ENCODE peak calls at places on chromosomes 4 and X, in five cellular contexts. U is upper lobe of left lung, B is GM06990, W is HCT116, Y is RWPE1. O is an unnamed sample.

GRCh38 chrX:43707812-43708548 is 51.9 kb downstream of the MAOA start:
- DNase-seq in U (peak), B (no peak), W (no peak), Y (no peak), O (no peak)

GRCh38 chrX:39492495-39493162 is 605.1 kb downstream of the BCOR start:
- DNase-seq in U (no peak), B (no peak), W (no peak), Y (no peak), O (no peak)

GRCh38 chr4:19583827-19584569 is 667.7 kb upstream of the SLIT2 start:
- DNase-seq in U (no peak), B (no peak), W (no peak), Y (no peak), O (no peak)

GRCh38 chr4:101022151-101023024 is 324.9 kb downstream of the PPP3CA start:
- DNase-seq in U (no peak), B (no peak), W (no peak), Y (no peak), O (no peak)

GRCh38 chr4:24809376-24809775 is 14.0 kb downstream of the SOD3 start:
- DNase-seq in U (no peak), B (no peak), W (no peak), Y (no peak), O (no peak)

GRCh38 chrX:275967-276587 is 5.1 kb upstream of the PLCXD1 start:
- DNase-seq in U (peak), B (no peak), W (peak), Y (peak), O (peak)

GRCh38 chr4:1718095-1718850 is 2.9 kb downstream of the TMEM129 start:
- DNase-seq in U (no peak), B (no peak), W (no peak), Y (no peak), O (no peak)

GRCh38 chr4:26105815-26106699 is 192.0 kb downstream of the SMIM20 start:
- DNase-seq in U (no peak), B (no peak), W (peak), Y (peak), O (no peak)

GRCh38 chr4:181202249-181202648 is 1041.0 kb upstream of the TENM3 start:
- DNase-seq in U (no peak), B (no peak), W (no peak), Y (no peak), O (no peak)

GRCh38 chr4:44319129-44319528 is 129.5 kb downstream of the KCTD8 start:
- DNase-seq in U (no peak), B (no peak), W (no peak), Y (no peak), O (no peak)

GRCh38 chrX:118864063-118864630 is 40.5 kb downstream of the ZCCHC12 start:
- DNase-seq in U (no peak), B (no peak), W (no peak), Y (no peak), O (no peak)

GRCh38 chr4:147760695-147761094 is 28.8 kb downstream of the ARHGAP10 start:
- DNase-seq in U (peak), B (no peak), W (no peak), Y (no peak), O (no peak)

GRCh38 chr4:157217708-157218107 is 2.8 kb upstream of the GRIA2 start:
- DNase-seq in U (no peak), B (no peak), W (peak), Y (no peak), O (no peak)

GRCh38 chrX:46254623-46255022 is 290.6 kb downstream of the ZNF674 start:
- DNase-seq in U (no peak), B (no peak), W (no peak), Y (no peak), O (no peak)

GRCh38 chrX:100928660-100929613 is at the start of gene XKRX:
- DNase-seq in U (peak), B (peak), W (peak), Y (peak), O (peak)

GRCh38 chr4:139554726-139555072 is 1.3 kb downstream of the SETD7 start:
- DNase-seq in U (no peak), B (no peak), W (no peak), Y (no peak), O (no peak)

GRCh38 chrX:72130156-72130761 is 1.5 kb downstream of the RTL5 start:
- DNase-seq in U (no peak), B (no peak), W (no peak), Y (no peak), O (no peak)

GRCh38 chr4:184361443-184361842 is 112.9 kb downstream of the IRF2 start:
- DNase-seq in U (no peak), B (no peak), W (no peak), Y (no peak), O (no peak)

GRCh38 chr4:163748474-163748873 is 254.0 kb downstream of the TMA16 start:
- DNase-seq in U (no peak), B (no peak), W (no peak), Y (peak), O (no peak)

GRCh38 chr4:120692964-120693363 is 229.6 kb downstream of the PRDM5 start:
- DNase-seq in U (no peak), B (no peak), W (peak), Y (peak), O (no peak)

GRCh38 chr4:154807042-154807630 is 26.1 kb downstream of the RBM46 start:
- DNase-seq in U (no peak), B (peak), W (peak), Y (peak), O (no peak)

GRCh38 chrX:103554687-103555417 is 30.5 kb upstream of the TCEAL4 start:
- DNase-seq in U (peak), B (peak), W (no peak), Y (no peak), O (peak)

GRCh38 chr4:105548483-105548882 is 3.9 kb upstream of the ARHGEF38 start:
- DNase-seq in U (no peak), B (no peak), W (no peak), Y (peak), O (no peak)

GRCh38 chr4:180960758-180961401 is 1282.3 kb upstream of the TENM3 start:
- DNase-seq in U (no peak), B (no peak), W (no peak), Y (no peak), O (no peak)

GRCh38 chrX:40090050-40090804 is 7.5 kb downstream of the BCOR start:
- DNase-seq in U (peak), B (no peak), W (no peak), Y (no peak), O (no peak)

GRCh38 chr4:95761441-95761840 is 78.5 kb upstream of the PDHA2 start:
- DNase-seq in U (no peak), B (no peak), W (peak), Y (peak), O (no peak)

GRCh38 chrX:150324035-150324728 is 38.9 kb upstream of the MAMLD1 start:
- DNase-seq in U (no peak), B (no peak), W (peak), Y (peak), O (no peak)

GRCh38 chrX:72276478-72276953 is 532 bp downstream of the RPS4X start:
- DNase-seq in U (no peak), B (no peak), W (no peak), Y (no peak), O (no peak)

GRCh38 chr4:38078590-38079381 is 118.6 kb downstream of the PTTG2 start:
- DNase-seq in U (no peak), B (no peak), W (no peak), Y (peak), O (no peak)

GRCh38 chrX:153064061-153064460 is 7.8 kb downstream of the PNMA3 start:
- DNase-seq in U (no peak), B (no peak), W (no peak), Y (no peak), O (no peak)

GRCh38 chrX:150499240-150499639 is 69.2 kb upstream of the MTM1 start:
- DNase-seq in U (no peak), B (no peak), W (no peak), Y (no peak), O (no peak)

GRCh38 chr4:48739560-48740019 is 40.5 kb downstream of the FRYL start:
- DNase-seq in U (no peak), B (no peak), W (no peak), Y (no peak), O (no peak)

GRCh38 chr4:87029356-87029755 is 94.5 kb downstream of the AFF1 start:
- DNase-seq in U (no peak), B (no peak), W (no peak), Y (no peak), O (no peak)

GRCh38 chr4:26175016-26175786 is 145.6 kb upstream of the RBPJ start:
- DNase-seq in U (no peak), B (peak), W (no peak), Y (no peak), O (no peak)

GRCh38 chrX:257681-258289 is 23.4 kb upstream of the PLCXD1 start:
- DNase-seq in U (no peak), B (no peak), W (no peak), Y (no peak), O (no peak)

GRCh38 chrX:66408507-66408906 is 230.4 kb downstream of the EDA2R start:
- DNase-seq in U (no peak), B (no peak), W (no peak), Y (no peak), O (no peak)

GRCh38 chr4:25890653-25891485 is 23.2 kb upstream of the SMIM20 start:
- DNase-seq in U (no peak), B (no peak), W (no peak), Y (no peak), O (no peak)

GRCh38 chrX:123764967-123765871 is 32.4 kb upstream of the THOC2 start:
- DNase-seq in U (peak), B (peak), W (peak), Y (peak), O (peak)

DNA sequence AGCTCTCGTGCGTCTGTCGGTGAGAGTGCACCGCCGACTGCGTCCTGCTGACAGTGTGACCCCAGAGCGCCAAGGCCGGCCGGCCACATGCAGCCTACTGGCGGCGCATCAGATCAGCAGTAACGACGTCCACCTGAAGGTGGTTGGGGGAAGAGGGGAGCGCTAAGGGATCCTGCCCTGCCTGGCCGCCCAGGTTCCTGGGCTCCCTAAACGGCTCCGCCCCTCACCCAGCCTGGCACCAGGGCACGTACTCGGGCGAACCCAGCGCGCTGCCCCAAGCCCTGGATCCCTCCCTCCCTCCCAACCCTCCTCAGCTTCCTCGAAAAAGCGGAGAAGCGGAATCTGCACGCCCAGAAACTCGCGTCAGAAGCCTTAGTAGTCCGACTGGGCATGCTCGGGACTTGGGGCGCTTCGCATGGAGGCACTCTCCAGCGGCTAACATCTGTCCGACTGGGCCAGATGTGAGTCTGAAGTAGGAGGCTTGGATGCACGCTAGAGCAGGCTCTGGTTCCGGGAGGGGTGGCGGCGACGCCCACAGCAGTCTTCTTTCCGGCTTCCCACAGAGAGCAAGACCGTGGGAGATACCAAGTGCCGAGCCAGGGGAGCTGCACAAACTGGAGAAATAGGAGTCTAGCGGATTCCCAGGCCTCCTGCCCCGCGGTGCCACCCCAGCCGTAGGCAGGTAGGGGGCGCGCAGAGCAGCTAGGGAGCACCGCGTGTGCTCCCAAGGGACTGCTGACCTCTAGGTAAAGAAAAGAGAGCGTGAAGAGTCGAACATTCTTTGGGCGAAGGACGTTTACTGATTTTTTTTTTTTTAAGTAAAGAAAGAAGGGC is 114.4 kb upstream of the TEX13C start:
- DNase-seq in U (no peak), B (no peak), W (no peak), Y (peak), O (no peak)
- TF ChIP-seq CTCF in U (no peak), B (no peak), W (no peak), Y (peak), O (no peak)

GRCh38 chrX:108165349-108166111 is 74.0 kb downstream of the ATG4A start:
- DNase-seq in U (no peak), B (no peak), W (peak), Y (peak), O (no peak)
- TF ChIP-seq CTCF in U (no peak), B (peak), W (peak), Y (no peak), O (no peak)

GRCh38 chr4:153466637-153467153 is 535 bp downstream of the TMEM131L start:
- DNase-seq in U (no peak), B (no peak), W (no peak), Y (peak), O (peak)

GRCh38 chr4:153465922-153466636 is at the start of gene TMEM131L:
- DNase-seq in U (peak), B (peak), W (peak), Y (peak), O (peak)

GRCh38 chr4:153468587-153468986 is 2.4 kb downstream of the TMEM131L start:
- DNase-seq in U (no peak), B (peak), W (no peak), Y (no peak), O (no peak)

GRCh38 chr4:153467154-153467896 is 1.2 kb downstream of the TMEM131L start:
- DNase-seq in U (peak), B (peak), W (peak), Y (peak), O (peak)

DNA sequence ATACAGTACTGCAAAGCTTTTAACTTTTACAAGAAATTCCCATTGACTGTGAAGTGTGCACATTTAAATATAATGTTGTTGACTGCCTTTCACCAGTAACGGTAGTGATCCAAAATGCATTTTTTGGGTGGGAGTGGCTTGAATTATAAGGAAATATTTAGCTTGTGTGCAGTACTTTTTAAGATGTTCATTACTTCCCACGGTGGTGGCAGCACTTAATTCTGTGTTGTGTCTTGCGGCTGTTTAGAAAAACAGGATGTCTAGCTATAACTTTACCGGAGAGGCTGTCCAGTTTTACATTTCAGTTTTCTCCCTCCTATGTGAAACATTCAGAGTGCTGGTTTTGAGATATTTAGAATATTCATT is 1.7 kb downstream of the TMEM131L start:
- DNase-seq in U (no peak), B (no peak), W (no peak), Y (no peak), O (no peak)
- TF ChIP-seq CTCF in U (no peak), B (peak), W (no peak), Y (no peak), O (no peak)

DNA sequence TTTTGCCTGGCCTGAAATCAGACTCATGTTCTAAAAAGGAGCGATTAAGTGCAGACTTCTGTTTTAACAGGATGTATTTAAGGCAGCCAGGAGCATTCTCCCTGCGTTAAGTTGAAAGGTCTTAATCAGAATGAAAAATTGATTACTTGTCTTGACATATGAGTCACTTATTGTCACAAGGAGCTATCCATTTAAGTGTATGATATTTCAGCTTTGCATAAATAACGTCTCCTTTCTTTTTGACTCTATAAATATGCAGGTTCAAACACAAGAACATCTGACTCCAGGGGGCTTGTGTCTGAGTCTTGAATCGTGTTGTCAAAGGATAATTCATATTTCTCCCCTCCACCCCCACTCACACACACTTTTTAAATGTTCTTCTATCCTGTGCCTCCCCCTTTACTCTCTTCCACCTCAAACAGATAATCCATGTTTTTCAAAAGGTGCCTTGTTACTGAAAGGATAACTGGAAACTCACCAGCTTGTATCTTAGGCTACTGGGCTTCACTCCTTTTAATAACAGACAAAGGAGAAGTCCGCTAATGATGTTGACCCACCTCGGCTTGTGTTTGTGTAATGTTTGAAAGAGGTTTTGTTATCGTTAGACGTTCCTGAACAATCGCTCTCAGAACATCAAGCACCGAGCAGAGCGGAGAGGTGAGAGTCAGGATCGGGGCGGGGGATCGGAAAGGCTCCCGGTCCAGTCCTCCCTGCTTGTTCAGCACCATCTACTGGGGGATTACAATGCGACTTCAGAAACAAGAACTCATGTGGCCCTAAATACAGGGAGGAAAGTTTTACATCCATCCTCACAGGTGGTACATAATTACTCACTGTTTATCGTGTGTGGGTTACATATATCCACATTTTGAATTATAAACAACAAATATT is 107.5 kb upstream of the RPL34 start:
- DNase-seq in U (peak), B (no peak), W (no peak), Y (peak), O (no peak)
- TF ChIP-seq CTCF in U (no peak), B (peak), W (no peak), Y (peak), O (no peak)

GRCh38 chrX:96183843-96184242 is 500.8 kb upstream of the DIAPH2 start:
- DNase-seq in U (no peak), B (no peak), W (no peak), Y (no peak), O (no peak)
- TF ChIP-seq CTCF in U (no peak), B (peak), W (no peak), Y (no peak), O (no peak)

GRCh38 chrX:53279296-53280237 is 1.8 kb downstream of the IQSEC2 start:
- DNase-seq in U (no peak), B (no peak), W (no peak), Y (no peak), O (no peak)
- TF ChIP-seq CTCF in U (no peak), B (peak), W (peak), Y (no peak), O (no peak)

GRCh38 chr4:102343964-102344519 is 1.2 kb downstream of the SLC39A8 start:
- DNase-seq in U (no peak), B (peak), W (peak), Y (peak), O (no peak)

GRCh38 chr4:102344955-102345794 is at the start of gene SLC39A8:
- DNase-seq in U (peak), B (peak), W (peak), Y (peak), O (peak)

GRCh38 chr4:102344520-102344954 is 745 bp downstream of the SLC39A8 start:
- DNase-seq in U (peak), B (peak), W (peak), Y (peak), O (peak)

GRCh38 chr4:102348701-102349100 is 3.4 kb upstream of the SLC39A8 start:
- DNase-seq in U (no peak), B (no peak), W (no peak), Y (no peak), O (no peak)

DNA sequence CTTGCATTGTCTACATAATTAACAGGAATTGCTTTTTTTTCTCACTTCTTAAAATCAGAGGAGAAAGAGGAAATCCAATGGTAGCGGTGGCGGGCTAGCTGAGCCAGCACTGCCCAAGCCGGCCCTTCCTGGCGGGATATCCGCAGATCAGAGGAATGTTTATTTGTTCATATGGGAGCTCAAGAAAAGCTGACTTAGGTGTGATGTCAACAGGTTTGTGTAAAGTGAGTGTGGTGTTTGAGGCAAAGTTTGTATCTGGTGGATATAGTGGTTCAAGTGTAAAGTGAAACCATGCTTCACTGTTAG is 466 bp upstream of the SLC39A8 start:
- DNase-seq in U (no peak), B (no peak), W (no peak), Y (no peak), O (no peak)
- TF ChIP-seq CTCF in U (no peak), B (no peak), W (no peak), Y (peak), O (no peak)

DNA sequence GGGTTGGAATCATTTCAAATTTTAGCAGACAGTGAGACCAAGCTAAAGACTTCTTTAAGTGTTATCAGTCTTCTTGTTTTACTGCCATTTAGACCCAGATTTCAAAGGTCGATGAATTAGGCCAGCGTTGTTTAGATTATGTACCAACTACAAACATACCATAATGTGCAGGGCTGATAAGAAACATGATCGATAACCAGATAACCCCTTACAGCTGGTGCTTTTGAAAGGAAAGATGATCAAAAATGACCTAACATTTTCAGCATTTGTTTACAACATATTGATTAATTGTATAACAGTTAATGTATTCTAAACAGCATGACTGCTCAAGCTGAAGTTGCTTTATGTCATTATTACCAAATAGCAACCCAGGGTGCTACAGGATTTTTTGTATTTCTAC is 400.4 kb upstream of the FAM241A start:
- DNase-seq in U (no peak), B (no peak), W (no peak), Y (no peak), O (no peak)
- TF ChIP-seq CTCF in U (no peak), B (no peak), W (no peak), Y (no peak), O (no peak)

DNA sequence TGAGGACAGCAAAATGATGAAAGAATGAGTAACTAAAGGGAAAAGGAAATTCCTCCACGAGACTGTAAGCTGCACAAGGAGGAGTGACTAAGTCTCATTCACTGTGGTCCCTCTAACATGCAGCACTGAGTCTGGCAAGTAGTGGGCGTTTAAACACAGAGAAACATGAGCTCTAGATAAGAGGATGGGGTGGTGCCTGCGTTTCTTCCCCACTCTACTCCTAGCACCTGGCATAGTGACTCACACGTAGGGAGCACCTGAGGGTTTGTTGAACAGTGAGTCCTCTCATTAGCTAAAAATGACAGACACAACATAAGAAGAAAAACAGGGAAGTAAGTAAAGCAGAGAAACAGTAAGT is 105.8 kb upstream of the CBR4 start:
- DNase-seq in U (peak), B (no peak), W (peak), Y (peak), O (no peak)
- TF ChIP-seq CTCF in U (peak), B (no peak), W (no peak), Y (no peak), O (no peak)

O was measured in activated B cell treated with CpG ODN at 0.5 μM for 24 hours.